ENCODE peak calls at places on chromosomes 3 and 15, in four cellular contexts. Z is lower lobe of right lung; T is right lobe of liver; V is CD4-positive, alpha-beta T cell. U is an unnamed sample.

GRCh38 chr3:50474717-50475116 is 28.7 kb downstream of the CACNA2D2 start:
- DNase-seq in V (no peak), Z (no peak), T (no peak), U (no peak)

GRCh38 chr15:89654847-89655805 is at the start of gene KIF7:
- DNase-seq in V (no peak), Z (no peak), T (no peak), U (peak)

GRCh38 chr15:77566092-77566491 is 66.6 kb downstream of the LINGO1 start:
- DNase-seq in T (no peak), V (no peak), Z (no peak), U (no peak)

GRCh38 chr15:73869216-73869995 is 4.0 kb upstream of the TBC1D21 start:
- DNase-seq in T (no peak), Z (no peak), V (no peak), U (no peak)

GRCh38 chr3:112376413-112376812 is 43.5 kb downstream of the CD200 start:
- DNase-seq in Z (no peak), T (no peak), V (no peak), U (no peak)

GRCh38 chr3:131840151-131840797 is 194.5 kb downstream of the CPNE4 start:
- DNase-seq in T (no peak), V (no peak), Z (no peak), U (no peak)

GRCh38 chr3:132006605-132007204 is 28.1 kb downstream of the CPNE4 start:
- DNase-seq in V (no peak), Z (peak), T (peak), U (no peak)

GRCh38 chr3:169669816-169670215 is 6.3 kb upstream of the MECOM start:
- DNase-seq in V (no peak), Z (no peak), T (no peak), U (no peak)

GRCh38 chr3:127197300-127198150 is 4.6 kb downstream of the PRR23E start:
- DNase-seq in T (no peak), Z (no peak), V (no peak), U (no peak)

GRCh38 chr3:186693843-186694242 is 23.3 kb upstream of the KNG1 start:
- DNase-seq in V (no peak), T (no peak), Z (no peak), U (no peak)
- H3K27ac ChIP-seq in V (no peak), T (no peak), Z (no peak), U (no peak)

DNA sequence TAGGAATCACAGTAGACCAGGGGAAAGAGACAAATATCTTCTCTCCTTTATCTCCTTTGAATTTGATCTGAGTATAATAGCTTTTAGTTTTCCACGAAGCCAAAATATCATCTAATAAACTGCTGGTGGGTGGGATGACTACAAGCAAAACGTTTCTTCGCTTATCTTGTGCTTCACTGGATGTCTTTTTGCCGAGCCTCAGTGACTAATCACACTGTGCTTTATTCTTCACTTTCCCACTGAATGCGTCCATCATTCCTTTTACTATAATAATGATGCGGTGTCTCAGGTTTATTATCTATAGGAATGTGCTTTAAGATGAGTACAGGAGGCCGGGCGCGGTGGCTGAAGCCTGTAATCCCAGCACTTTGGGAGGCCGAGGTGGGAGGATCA is 32.5 kb downstream of the CEP152 start:
- DNase-seq in T (no peak), V (no peak), Z (no peak), U (no peak)
- H3K27ac ChIP-seq in T (no peak), V (no peak), Z (no peak), U (no peak)

GRCh38 chr15:59199775-59200465 is 6.7 kb upstream of the LDHAL6B start:
- DNase-seq in V (no peak), Z (no peak), T (no peak), U (no peak)

GRCh38 chr15:59197459-59197858 is 9.2 kb upstream of the LDHAL6B start:
- DNase-seq in V (no peak), Z (no peak), T (no peak), U (no peak)

GRCh38 chr15:59191855-59192237 is 14.8 kb upstream of the LDHAL6B start:
- DNase-seq in Z (no peak), V (no peak), T (no peak), U (no peak)

GRCh38 chr15:59190291-59190690 is 16.4 kb upstream of the LDHAL6B start:
- DNase-seq in V (no peak), T (no peak), Z (no peak), U (no peak)

DNA sequence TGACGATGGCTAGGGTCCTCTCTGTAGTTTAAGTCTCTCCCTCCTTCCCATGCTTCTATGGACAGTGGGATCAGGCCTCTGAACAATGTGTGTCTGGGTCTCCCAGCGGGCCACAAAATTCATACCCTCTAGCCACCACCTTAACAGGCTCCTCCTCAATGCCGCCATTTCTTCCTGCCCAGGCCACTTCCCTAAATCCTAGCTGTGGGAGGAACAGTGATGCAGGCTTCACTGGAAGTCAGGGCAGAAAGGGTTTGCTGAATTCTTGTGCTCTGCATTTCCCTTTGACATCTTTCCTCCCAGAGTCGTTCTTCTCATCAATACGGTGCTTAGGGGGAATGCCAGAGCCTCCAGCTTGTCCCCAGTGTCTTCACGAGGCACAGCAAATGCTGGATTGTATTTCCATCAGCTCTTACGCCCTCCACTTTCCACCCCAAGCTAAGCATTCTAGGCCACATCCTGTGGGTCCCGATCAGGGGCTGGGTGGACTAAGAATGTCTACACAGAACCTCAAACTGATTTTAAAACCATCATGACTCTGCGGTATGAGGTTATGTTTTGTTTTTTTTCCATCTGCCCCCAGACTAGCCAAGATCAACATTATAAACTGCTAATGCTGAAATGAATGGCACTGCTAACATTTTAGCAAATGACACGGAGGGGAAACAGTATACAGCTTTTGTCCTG is 11.9 kb upstream of the LDHAL6B start:
- DNase-seq in Z (no peak), V (no peak), T (no peak), U (no peak)
- H3K27ac ChIP-seq in Z (no peak), V (no peak), T (no peak), U (no peak)

GRCh38 chr3:193852901-193853300 is 259.9 kb downstream of the OPA1 start:
- DNase-seq in Z (no peak), T (no peak), V (no peak), U (no peak)

GRCh38 chr3:193853511-193854219 is 260.7 kb downstream of the OPA1 start:
- DNase-seq in Z (no peak), T (no peak), V (no peak), U (no peak)

GRCh38 chr3:193851416-193851815 is 258.4 kb downstream of the OPA1 start:
- DNase-seq in Z (no peak), T (no peak), V (no peak), U (no peak)

GRCh38 chr3:193850084-193850619 is 257.1 kb downstream of the OPA1 start:
- DNase-seq in Z (no peak), V (no peak), T (no peak), U (no peak)

GRCh38 chr3:193851941-193852674 is 259.1 kb downstream of the OPA1 start:
- DNase-seq in T (no peak), V (no peak), Z (no peak), U (no peak)
- H3K27ac ChIP-seq in T (no peak), V (no peak), Z (peak), U (peak)

DNA sequence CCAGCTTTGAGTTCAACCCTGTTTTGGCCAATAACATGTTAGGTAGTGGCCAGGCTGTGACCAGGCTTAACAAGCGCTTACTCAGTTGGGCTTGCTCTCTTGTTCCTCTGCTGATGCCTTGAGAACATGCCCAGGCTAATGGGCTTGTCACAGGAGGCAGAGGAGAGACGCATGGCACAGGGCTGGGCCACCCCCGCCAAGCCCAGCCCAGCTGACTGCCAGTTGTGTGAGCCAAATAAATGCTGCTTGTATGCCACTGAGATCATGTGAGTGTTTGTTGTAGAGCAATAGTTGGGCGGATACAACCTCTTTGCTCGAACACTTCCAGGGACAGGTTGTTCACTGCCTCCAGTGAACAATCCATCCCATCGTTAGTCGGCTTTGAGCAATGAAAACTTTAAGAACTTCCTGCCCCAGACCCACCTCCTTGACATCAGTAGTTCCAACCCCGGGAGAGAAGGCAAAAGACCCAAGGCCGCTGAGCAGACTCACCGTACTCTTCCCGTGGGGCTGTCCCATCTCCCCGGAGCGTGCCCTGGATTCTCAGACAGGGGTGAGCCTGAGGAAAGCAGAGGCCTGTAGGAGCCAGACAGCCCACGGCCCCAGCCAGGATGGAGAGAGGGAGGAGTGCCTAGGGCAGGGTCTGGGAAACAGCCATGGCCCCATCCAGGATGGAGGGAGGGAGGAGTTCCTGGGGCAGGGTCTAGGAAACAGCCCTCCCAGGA is 4.1 kb downstream of the PLA2G4F start:
- DNase-seq in Z (peak), T (no peak), V (no peak), U (no peak)
- H3K27ac ChIP-seq in Z (peak), T (no peak), V (no peak), U (no peak)

GRCh38 chr3:152402698-152403456 is 134.1 kb downstream of the MBNL1 start:
- DNase-seq in T (no peak), V (no peak), Z (no peak), U (no peak)
- H3K27ac ChIP-seq in T (no peak), V (peak), Z (peak), U (no peak)

DNA sequence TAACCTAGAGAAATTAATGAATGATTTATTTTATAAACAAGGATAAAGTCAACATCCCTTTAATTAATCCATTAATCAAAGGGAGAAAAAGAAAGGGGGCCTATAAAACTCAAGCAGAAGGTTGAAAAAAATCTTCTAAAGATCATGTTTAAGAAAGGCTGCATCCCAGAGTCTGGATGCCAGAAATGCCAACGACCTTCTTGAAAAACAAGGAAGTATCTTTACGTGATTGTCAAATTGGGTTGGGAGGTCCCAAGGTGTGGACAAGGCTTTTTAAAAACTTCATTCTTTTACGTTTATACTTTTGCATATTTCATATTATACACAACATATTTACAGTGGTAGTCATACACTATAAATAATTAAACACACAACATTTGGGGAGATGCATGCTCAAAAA is 1.6 kb downstream of the GOLGB1 start:
- DNase-seq in Z (no peak), V (no peak), T (no peak), U (no peak)
- H3K27ac ChIP-seq in Z (peak), V (no peak), T (no peak), U (no peak)

GRCh38 chr3:120137548-120137947 is 43.3 kb upstream of the GSK3B start:
- DNase-seq in T (no peak), V (no peak), Z (no peak), U (no peak)
- H3K27ac ChIP-seq in T (no peak), V (no peak), Z (no peak), U (no peak)

GRCh38 chr15:27854601-27855000 is 244.5 kb downstream of the OCA2 start:
- DNase-seq in T (no peak), Z (no peak), V (no peak), U (no peak)

GRCh38 chr15:27851811-27852210 is 247.3 kb downstream of the OCA2 start:
- DNase-seq in T (no peak), Z (no peak), V (no peak), U (no peak)

GRCh38 chr15:27850961-27851636 is 248.0 kb downstream of the OCA2 start:
- DNase-seq in Z (no peak), T (no peak), V (no peak), U (no peak)

GRCh38 chr15:27853624-27854455 is 245.3 kb downstream of the OCA2 start:
- DNase-seq in T (no peak), V (no peak), Z (no peak), U (no peak)

GRCh38 chr15:27855137-27855536 is 244.0 kb downstream of the OCA2 start:
- DNase-seq in V (no peak), T (no peak), Z (no peak), U (no peak)
- H3K27ac ChIP-seq in V (no peak), T (no peak), Z (no peak), U (no peak)

U was measured in CD8-positive, alpha-beta memory T cell.